ENCODE peak calls at places on chromosomes 2 and 18, in nine cellular contexts. One of them, this sample, is unnamed.

GRCh38 chr2:213846856-213847255 is 562.6 kb downstream of the SPAG16 start:
- DNase-seq in myocyte: peak
- DNase-seq in Caki2: no peak
- DNase-seq in HS-5: no peak
- DNase-seq in transverse colon: no peak
- DNase-seq in keratinocyte: no peak
- DNase-seq in EH: peak
- DNase-seq in NCI-H226: peak
- DNase-seq in amygdala: no peak
- DNase-seq in this sample: no peak

GRCh38 chr2:138507267-138507666 is 5.7 kb downstream of the SPOPL start:
- DNase-seq in myocyte: no peak
- DNase-seq in Caki2: peak
- DNase-seq in HS-5: no peak
- DNase-seq in transverse colon: no peak
- DNase-seq in keratinocyte: no peak
- DNase-seq in EH: no peak
- DNase-seq in NCI-H226: no peak
- DNase-seq in amygdala: no peak
- DNase-seq in this sample: no peak

GRCh38 chr18:75845413-75845812 is 417.9 kb upstream of the SMIM21 start:
- DNase-seq in myocyte: no peak
- DNase-seq in Caki2: no peak
- DNase-seq in HS-5: no peak
- DNase-seq in transverse colon: no peak
- DNase-seq in keratinocyte: no peak
- DNase-seq in EH: no peak
- DNase-seq in NCI-H226: no peak
- DNase-seq in amygdala: no peak
- DNase-seq in this sample: no peak

GRCh38 chr2:156476516-156477206 is 40.5 kb downstream of the GPD2 start:
- DNase-seq in myocyte: peak
- DNase-seq in Caki2: no peak
- DNase-seq in HS-5: peak
- DNase-seq in transverse colon: no peak
- DNase-seq in keratinocyte: peak
- DNase-seq in EH: peak
- DNase-seq in NCI-H226: peak
- DNase-seq in amygdala: no peak
- DNase-seq in this sample: peak

GRCh38 chr18:54888933-54889332 is 60.7 kb downstream of the RAB27B start:
- DNase-seq in myocyte: peak
- DNase-seq in Caki2: no peak
- DNase-seq in HS-5: peak
- DNase-seq in transverse colon: no peak
- DNase-seq in keratinocyte: no peak
- DNase-seq in EH: peak
- DNase-seq in NCI-H226: peak
- DNase-seq in amygdala: no peak
- DNase-seq in this sample: no peak

GRCh38 chr2:128301501-128301966 is 17.1 kb downstream of the HS6ST1 start:
- DNase-seq in myocyte: peak
- DNase-seq in Caki2: no peak
- DNase-seq in HS-5: peak
- DNase-seq in transverse colon: no peak
- DNase-seq in keratinocyte: no peak
- DNase-seq in EH: peak
- DNase-seq in NCI-H226: peak
- DNase-seq in amygdala: no peak
- DNase-seq in this sample: peak

GRCh38 chr18:41972067-41973000 is 17.3 kb downstream of the PIK3C3 start:
- DNase-seq in myocyte: peak
- DNase-seq in Caki2: no peak
- DNase-seq in HS-5: no peak
- DNase-seq in transverse colon: no peak
- DNase-seq in keratinocyte: no peak
- DNase-seq in EH: no peak
- DNase-seq in NCI-H226: no peak
- DNase-seq in amygdala: no peak
- DNase-seq in this sample: no peak

GRCh38 chr2:62505649-62506420 is at the start of gene TMEM17:
- DNase-seq in myocyte: peak
- DNase-seq in Caki2: peak
- DNase-seq in HS-5: peak
- DNase-seq in transverse colon: peak
- DNase-seq in keratinocyte: no peak
- DNase-seq in EH: peak
- DNase-seq in NCI-H226: peak
- DNase-seq in amygdala: peak
- DNase-seq in this sample: peak

GRCh38 chr2:95760839-95761525 is 169.2 kb downstream of the TRIM43 start:
- DNase-seq in myocyte: peak
- DNase-seq in Caki2: peak
- DNase-seq in HS-5: peak
- DNase-seq in transverse colon: no peak
- DNase-seq in keratinocyte: peak
- DNase-seq in EH: peak
- DNase-seq in NCI-H226: peak
- DNase-seq in amygdala: no peak
- DNase-seq in this sample: peak

GRCh38 chr2:101763496-101764333 is 66.2 kb downstream of the MAP4K4 start:
- DNase-seq in myocyte: no peak
- DNase-seq in Caki2: no peak
- DNase-seq in HS-5: no peak
- DNase-seq in transverse colon: no peak
- DNase-seq in keratinocyte: no peak
- DNase-seq in EH: no peak
- DNase-seq in NCI-H226: peak
- DNase-seq in amygdala: no peak
- DNase-seq in this sample: peak

GRCh38 chr2:240635116-240635997 is 10.1 kb downstream of the GPR35 start:
- DNase-seq in myocyte: no peak
- DNase-seq in Caki2: no peak
- DNase-seq in HS-5: no peak
- DNase-seq in transverse colon: no peak
- DNase-seq in keratinocyte: no peak
- DNase-seq in EH: no peak
- DNase-seq in NCI-H226: no peak
- DNase-seq in amygdala: no peak
- DNase-seq in this sample: no peak

GRCh38 chr2:20633794-20634259 is 17.1 kb downstream of the HS1BP3 start:
- DNase-seq in myocyte: peak
- DNase-seq in Caki2: no peak
- DNase-seq in HS-5: no peak
- DNase-seq in transverse colon: peak
- DNase-seq in keratinocyte: no peak
- DNase-seq in EH: no peak
- DNase-seq in NCI-H226: no peak
- DNase-seq in amygdala: no peak
- DNase-seq in this sample: no peak

GRCh38 chr2:85390941-85391669 is 19.1 kb downstream of the CAPG start:
- DNase-seq in myocyte: peak
- DNase-seq in Caki2: no peak
- DNase-seq in HS-5: no peak
- DNase-seq in transverse colon: peak
- DNase-seq in keratinocyte: no peak
- DNase-seq in EH: peak
- DNase-seq in NCI-H226: peak
- DNase-seq in amygdala: peak
- DNase-seq in this sample: peak

GRCh38 chr2:191038241-191038725 is 24.3 kb upstream of the STAT1 start:
- DNase-seq in myocyte: peak
- DNase-seq in Caki2: no peak
- DNase-seq in HS-5: peak
- DNase-seq in transverse colon: no peak
- DNase-seq in keratinocyte: no peak
- DNase-seq in EH: peak
- DNase-seq in NCI-H226: no peak
- DNase-seq in amygdala: no peak
- DNase-seq in this sample: no peak

GRCh38 chr2:234137400-234138014 is 87.0 kb downstream of the SPP2 start:
- DNase-seq in myocyte: peak
- DNase-seq in Caki2: peak
- DNase-seq in HS-5: peak
- DNase-seq in transverse colon: no peak
- DNase-seq in keratinocyte: no peak
- DNase-seq in EH: peak
- DNase-seq in NCI-H226: peak
- DNase-seq in amygdala: no peak
- DNase-seq in this sample: peak

GRCh38 chr2:46815121-46815802 is 100.3 kb downstream of the MCFD2 start:
- DNase-seq in myocyte: no peak
- DNase-seq in Caki2: no peak
- DNase-seq in HS-5: no peak
- DNase-seq in transverse colon: no peak
- DNase-seq in keratinocyte: no peak
- DNase-seq in EH: peak
- DNase-seq in NCI-H226: no peak
- DNase-seq in amygdala: no peak
- DNase-seq in this sample: peak

GRCh38 chr2:218754201-218754600 is 27.7 kb upstream of the CYP27A1 start:
- DNase-seq in myocyte: no peak
- DNase-seq in Caki2: no peak
- DNase-seq in HS-5: no peak
- DNase-seq in transverse colon: no peak
- DNase-seq in keratinocyte: no peak
- DNase-seq in EH: no peak
- DNase-seq in NCI-H226: no peak
- DNase-seq in amygdala: no peak
- DNase-seq in this sample: no peak

GRCh38 chr18:28065031-28065792 is 111.7 kb downstream of the CDH2 start:
- DNase-seq in myocyte: peak
- DNase-seq in Caki2: peak
- DNase-seq in HS-5: peak
- DNase-seq in transverse colon: no peak
- DNase-seq in keratinocyte: no peak
- DNase-seq in EH: peak
- DNase-seq in NCI-H226: peak
- DNase-seq in amygdala: no peak
- DNase-seq in this sample: peak

GRCh38 chr2:176473177-176473576 is 203.9 kb downstream of the MTX2 start:
- DNase-seq in myocyte: peak
- DNase-seq in Caki2: no peak
- DNase-seq in HS-5: no peak
- DNase-seq in transverse colon: peak
- DNase-seq in keratinocyte: peak
- DNase-seq in EH: peak
- DNase-seq in NCI-H226: no peak
- DNase-seq in amygdala: no peak
- DNase-seq in this sample: no peak

GRCh38 chr2:104046466-104046865 is 807.4 kb upstream of the POU3F3 start:
- DNase-seq in myocyte: no peak
- DNase-seq in Caki2: no peak
- DNase-seq in HS-5: no peak
- DNase-seq in transverse colon: no peak
- DNase-seq in keratinocyte: no peak
- DNase-seq in EH: no peak
- DNase-seq in NCI-H226: no peak
- DNase-seq in amygdala: no peak
- DNase-seq in this sample: no peak

GRCh38 chr2:96344011-96344410 is 8.4 kb downstream of the NCAPH start:
- DNase-seq in myocyte: no peak
- DNase-seq in Caki2: no peak
- DNase-seq in HS-5: no peak
- DNase-seq in transverse colon: peak
- DNase-seq in keratinocyte: no peak
- DNase-seq in EH: no peak
- DNase-seq in NCI-H226: peak
- DNase-seq in amygdala: no peak
- DNase-seq in this sample: no peak

GRCh38 chr2:108583903-108584520 is 49.7 kb downstream of the LIMS1 start:
- DNase-seq in myocyte: peak
- DNase-seq in Caki2: peak
- DNase-seq in HS-5: no peak
- DNase-seq in transverse colon: peak
- DNase-seq in keratinocyte: no peak
- DNase-seq in EH: peak
- DNase-seq in NCI-H226: peak
- DNase-seq in amygdala: peak
- DNase-seq in this sample: peak

GRCh38 chr2:200662727-200663126 is 76.9 kb downstream of the AOX1 start:
- DNase-seq in myocyte: peak
- DNase-seq in Caki2: peak
- DNase-seq in HS-5: peak
- DNase-seq in transverse colon: no peak
- DNase-seq in keratinocyte: peak
- DNase-seq in EH: peak
- DNase-seq in NCI-H226: peak
- DNase-seq in amygdala: no peak
- DNase-seq in this sample: peak

GRCh38 chr2:99448556-99448955 is 41.3 kb downstream of the REV1 start:
- DNase-seq in myocyte: no peak
- DNase-seq in Caki2: no peak
- DNase-seq in HS-5: peak
- DNase-seq in transverse colon: no peak
- DNase-seq in keratinocyte: peak
- DNase-seq in EH: peak
- DNase-seq in NCI-H226: peak
- DNase-seq in amygdala: no peak
- DNase-seq in this sample: no peak

GRCh38 chr2:28391564-28392296 is 928 bp upstream of the FOSL2 start:
- DNase-seq in myocyte: peak
- DNase-seq in Caki2: peak
- DNase-seq in HS-5: peak
- DNase-seq in transverse colon: peak
- DNase-seq in keratinocyte: peak
- DNase-seq in EH: peak
- DNase-seq in NCI-H226: peak
- DNase-seq in amygdala: peak
- DNase-seq in this sample: peak

GRCh38 chr2:109216332-109216731 is 87.3 kb downstream of the SH3RF3 start:
- DNase-seq in myocyte: no peak
- DNase-seq in Caki2: no peak
- DNase-seq in HS-5: no peak
- DNase-seq in transverse colon: peak
- DNase-seq in keratinocyte: no peak
- DNase-seq in EH: no peak
- DNase-seq in NCI-H226: no peak
- DNase-seq in amygdala: no peak
- DNase-seq in this sample: no peak

GRCh38 chr2:225041871-225042799 is at the start of gene DOCK10:
- DNase-seq in myocyte: peak
- DNase-seq in Caki2: peak
- DNase-seq in HS-5: peak
- DNase-seq in transverse colon: peak
- DNase-seq in keratinocyte: no peak
- DNase-seq in EH: peak
- DNase-seq in NCI-H226: peak
- DNase-seq in amygdala: peak
- DNase-seq in this sample: no peak

GRCh38 chr18:49021433-49022129 is 70.8 kb upstream of the SMAD7 start:
- DNase-seq in myocyte: no peak
- DNase-seq in Caki2: peak
- DNase-seq in HS-5: no peak
- DNase-seq in transverse colon: peak
- DNase-seq in keratinocyte: peak
- DNase-seq in EH: peak
- DNase-seq in NCI-H226: peak
- DNase-seq in amygdala: no peak
- DNase-seq in this sample: peak

GRCh38 chr2:236856856-236857616 is 228.7 kb upstream of the COPS8 start:
- DNase-seq in myocyte: no peak
- DNase-seq in Caki2: no peak
- DNase-seq in HS-5: no peak
- DNase-seq in transverse colon: no peak
- DNase-seq in keratinocyte: no peak
- DNase-seq in EH: no peak
- DNase-seq in NCI-H226: no peak
- DNase-seq in amygdala: no peak
- DNase-seq in this sample: no peak

GRCh38 chr2:179588486-179589145 is 272.8 kb downstream of the ZNF385B start:
- DNase-seq in myocyte: no peak
- DNase-seq in Caki2: no peak
- DNase-seq in HS-5: no peak
- DNase-seq in transverse colon: no peak
- DNase-seq in keratinocyte: no peak
- DNase-seq in EH: no peak
- DNase-seq in NCI-H226: no peak
- DNase-seq in amygdala: no peak
- DNase-seq in this sample: no peak

GRCh38 chr2:190380962-190381412 is 27.2 kb upstream of the MFSD6 start:
- DNase-seq in myocyte: no peak
- DNase-seq in Caki2: no peak
- DNase-seq in HS-5: no peak
- DNase-seq in transverse colon: no peak
- DNase-seq in keratinocyte: no peak
- DNase-seq in EH: peak
- DNase-seq in NCI-H226: no peak
- DNase-seq in amygdala: no peak
- DNase-seq in this sample: peak

This sample was measured in trophoblast cell.